ENCODE peak calls at places on chromosomes 1 and 21, in eight cellular contexts. K is psoas muscle, A is fibroblast of pulmonary artery, H is AG09309, C is esophagus squamous epithelium, J is fibroblast of the aortic adventitia, S is astrocyte of the spinal cord, W is right lobe of liver. V is an unnamed sample.
A peak's percentile ranks its signal among the peaks of the same experiment; 100 is the strongest.

GRCh38 chr1:53330819-53331218 is 2.9 kb upstream of the LRP8 start:
- DNase-seq in K (no peak), A (no peak), H (no peak), C (no peak), J (no peak), S (no peak), W (peak; percentile 38), V (no peak)

GRCh38 chr1:59475737-59476136 is 178.8 kb downstream of the FGGY start:
- DNase-seq in K (no peak), A (no peak), H (no peak), C (no peak), J (no peak), S (peak; percentile 18), W (no peak), V (no peak)

GRCh38 chr1:117312453-117313138 is 54.7 kb upstream of the MAN1A2 start:
- DNase-seq in K (no peak), A (peak; percentile 52), H (peak; percentile 34), C (no peak), J (peak; percentile 35), S (peak; percentile 6), W (no peak), V (peak; percentile 52)

GRCh38 chr1:3518256-3518655 is 63.8 kb downstream of the ARHGEF16 start:
- DNase-seq in K (no peak), A (no peak), H (no peak), C (no peak), J (no peak), S (no peak), W (no peak), V (no peak)

GRCh38 chr1:204384636-204385354 is 25.1 kb upstream of the PLEKHA6 start:
- DNase-seq in K (no peak), A (peak; percentile 58), H (peak; percentile 21), C (no peak), J (peak; percentile 71), S (peak; percentile 29), W (no peak), V (peak; percentile 70)

GRCh38 chr21:32768530-32768929 is 3.0 kb downstream of the PAXBP1 start:
- DNase-seq in K (no peak), A (no peak), H (no peak), C (no peak), J (peak; percentile 13), S (no peak), W (no peak), V (no peak)

GRCh38 chr1:185581961-185582725 is 152.0 kb upstream of the HMCN1 start:
- DNase-seq in K (no peak), A (no peak), H (peak; percentile 20), C (no peak), J (no peak), S (no peak), W (no peak), V (peak; percentile 62)

GRCh38 chr1:236051107-236051885 is 13.6 kb downstream of the NID1 start:
- DNase-seq in K (no peak), A (peak; percentile 66), H (no peak), C (no peak), J (peak; percentile 48), S (peak; percentile 41), W (no peak), V (peak; percentile 59)

GRCh38 chr1:73674945-73675561 is 522.9 kb downstream of the LRRIQ3 start:
- DNase-seq in K (no peak), A (peak; percentile 8), H (no peak), C (no peak), J (peak; percentile 2), S (peak; percentile 19), W (no peak), V (peak; percentile 20)

GRCh38 chr1:3677411-3677944 is 25.2 kb downstream of the TP73 start:
- DNase-seq in K (no peak), A (no peak), H (no peak), C (no peak), J (no peak), S (no peak), W (no peak), V (no peak)

GRCh38 chr1:86926886-86927285 is 12.5 kb downstream of the HS2ST1 start:
- DNase-seq in K (no peak), A (peak; percentile 23), H (no peak), C (no peak), J (peak; percentile 19), S (no peak), W (no peak), V (peak; percentile 29)

GRCh38 chr1:172005856-172006255 is 164.6 kb downstream of the DNM3 start:
- DNase-seq in K (no peak), A (no peak), H (no peak), C (no peak), J (peak; percentile 30), S (peak; percentile 68), W (peak; percentile 41), V (peak; percentile 50)

GRCh38 chr1:75085931-75086330 is 48.3 kb upstream of the LHX8 start:
- DNase-seq in K (no peak), A (no peak), H (no peak), C (no peak), J (no peak), S (no peak), W (no peak), V (no peak)
- H3K4me3 ChIP-seq in K (no peak overlapping the region), A (no peak overlapping the region), H (no peak overlapping the region), C (no peak overlapping the region), J (no peak overlapping the region), S (no peak overlapping the region), W (no peak overlapping the region), V (no peak overlapping the region)

GRCh38 chr1:189693140-189693539 is 784.5 kb downstream of the BRINP3 start:
- DNase-seq in K (no peak), A (peak; percentile 23), H (no peak), C (no peak), J (peak; percentile 8), S (no peak), W (no peak), V (no peak)
- TF ChIP-seq CTCF in K (no peak), A (no peak), H (no peak), C (no peak), J (no peak), S (no peak), W (no peak), V (no peak)

GRCh38 chr1:212667223-212668139 is 32.2 kb downstream of the BATF3 start:
- DNase-seq in K (no peak), A (peak; percentile 96), H (peak; percentile 83), C (no peak), J (peak; percentile 94), S (peak; percentile 95), W (no peak), V (peak; percentile 99)
- H3K4me3 ChIP-seq in K (no peak overlapping the region), A (peak overlapping the region; percentile 23), H (peak overlapping the region; percentile 14), C (peak overlapping the region; percentile 1), J (peak overlapping the region; percentile 41), S (no peak overlapping the region), W (no peak overlapping the region), V (peak overlapping the region; percentile 54)

DNA sequence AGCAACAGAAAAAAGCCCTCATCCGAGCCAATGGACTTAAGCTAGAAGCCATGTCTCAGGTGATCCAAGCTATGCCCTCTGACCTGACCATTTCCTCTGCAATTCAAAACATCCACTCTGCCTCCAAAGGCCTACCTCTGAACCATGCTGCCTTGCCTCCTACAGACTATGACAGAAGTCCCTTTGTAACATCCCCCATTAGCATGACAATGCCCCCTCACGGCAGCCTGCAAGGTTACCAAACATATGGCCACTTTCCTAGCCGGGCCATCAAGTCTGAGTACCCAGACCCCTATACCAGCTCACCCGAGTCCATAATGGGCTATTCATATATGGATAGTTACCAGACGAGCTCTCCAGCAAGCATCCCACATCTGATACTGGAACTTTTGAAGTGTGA is 20.7 kb downstream of the NR5A2 start:
- DNase-seq in K (no peak), A (no peak), H (no peak), C (no peak), J (no peak), S (no peak), W (no peak), V (no peak)
- TF ChIP-seq CTCF in K (no peak), A (no peak), H (no peak), C (no peak), J (no peak), S (no peak), W (no peak), V (no peak)

DNA sequence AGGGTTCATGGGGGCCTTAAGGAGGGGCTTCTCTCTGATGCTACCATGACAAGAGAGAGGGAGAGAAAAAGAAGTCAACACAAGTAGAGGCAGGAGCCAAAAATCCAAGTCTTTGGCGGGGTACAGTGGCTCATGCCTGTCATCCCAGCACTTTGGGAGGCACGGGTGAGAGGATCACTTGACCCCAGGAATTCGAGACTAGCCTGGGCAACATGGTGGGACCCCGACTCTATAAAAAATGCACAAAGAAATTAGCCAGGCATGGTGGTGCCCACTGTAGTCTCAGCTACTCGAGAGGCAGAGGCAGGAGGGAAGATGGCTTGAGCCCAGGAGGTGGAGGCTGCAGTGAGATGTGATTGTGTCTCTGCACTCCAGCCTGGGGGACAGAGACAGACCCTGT is 8.7 kb downstream of the PLA2G5 start:
- DNase-seq in K (no peak), A (no peak), H (no peak), C (no peak), J (no peak), S (no peak), W (no peak), V (no peak)
- H3K4me3 ChIP-seq in K (no peak overlapping the region), A (no peak overlapping the region), H (no peak overlapping the region), C (no peak overlapping the region), J (no peak overlapping the region), S (no peak overlapping the region), W (no peak overlapping the region), V (no peak overlapping the region)

GRCh38 chr1:201546093-201546492 is 7.2 kb downstream of the NAV1 start:
- DNase-seq in K (no peak), A (no peak), H (no peak), C (no peak), J (no peak), S (no peak), W (no peak), V (no peak)
- TF ChIP-seq CTCF in K (no peak), A (peak; percentile 7), H (no peak), C (no peak), J (no peak), S (no peak), W (no peak), V (no peak)

DNA sequence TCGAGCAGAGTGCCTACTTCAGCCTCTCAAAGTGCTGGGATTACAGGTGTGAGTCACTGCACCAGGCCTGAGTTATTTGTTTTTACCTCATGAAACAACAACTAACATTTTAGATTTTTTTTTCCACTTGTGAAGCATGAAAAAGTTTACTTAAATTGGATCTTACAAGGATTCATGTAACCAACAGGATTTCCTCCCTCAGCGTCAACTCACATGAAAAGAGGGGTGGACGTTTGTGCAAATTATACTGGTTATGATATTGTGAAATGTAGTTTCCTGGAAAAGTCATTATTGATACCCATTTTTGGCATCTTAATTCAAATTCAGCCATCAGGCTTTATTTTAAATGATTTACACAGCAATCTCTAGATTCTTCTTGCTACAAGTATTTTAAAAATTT is 6.5 kb downstream of the CNST start:
- DNase-seq in K (no peak), A (no peak), H (no peak), C (no peak), J (no peak), S (no peak), W (no peak), V (no peak)
- H3K4me3 ChIP-seq in K (peak overlapping the region; percentile 29), A (no peak overlapping the region), H (no peak overlapping the region), C (no peak overlapping the region), J (no peak overlapping the region), S (no peak overlapping the region), W (no peak overlapping the region), V (no peak overlapping the region)

GRCh38 chr1:202203238-202204039 is 9.8 kb downstream of the LGR6 start:
- DNase-seq in K (no peak), A (no peak), H (no peak), C (no peak), J (no peak), S (no peak), W (no peak), V (no peak)
- TF ChIP-seq CTCF in K (no peak), A (no peak), H (no peak), C (no peak), J (no peak), S (no peak), W (no peak), V (no peak)